ENCODE peak calls at places on chromosome 2, in nine cellular contexts. K is K562, P is colonic mucosa, Z is GM23248, I is fibroblast of lung, W is ascending aorta, D is IMR-90, B is OCI-LY7, A is PC-3. H is an unnamed sample. For H3K4me1, the result is how much of the 10 kb centered on the place peaks cover.

GRCh38 chr2:127079358-127079920 is 27.5 kb downstream of the BIN1 start:
- DNase-seq in K (no peak), P (no peak), Z (no peak), I (no peak), W (no peak), D (no peak), B (no peak), A (no peak), H (no peak)

GRCh38 chr2:95372216-95372829 is 30.2 kb upstream of the FAHD2A start:
- DNase-seq in K (no peak), P (no peak), Z (no peak), I (no peak), W (no peak), D (no peak), B (no peak), A (no peak), H (no peak)

GRCh38 chr2:241966671-241967070 is 97.1 kb downstream of the RTP5 start:
- DNase-seq in K (no peak), P (no peak), Z (no peak), I (peak), W (no peak), D (no peak), B (peak), A (no peak), H (no peak)

GRCh38 chr2:237471457-237472186 is 15.4 kb upstream of the MLPH start:
- DNase-seq in K (peak), P (no peak), Z (peak), I (peak), W (no peak), D (peak), B (peak), A (peak), H (no peak)

GRCh38 chr2:230602562-230603230 is 109.9 kb upstream of the CAB39 start:
- DNase-seq in K (peak), P (no peak), Z (no peak), I (no peak), W (no peak), D (no peak), B (peak), A (no peak), H (no peak)

GRCh38 chr2:188978291-188979081 is 4.3 kb downstream of the COL3A1 start:
- DNase-seq in K (no peak), P (no peak), Z (peak), I (peak), W (no peak), D (peak), B (no peak), A (peak), H (no peak)

GRCh38 chr2:96874099-96874831 is 4.4 kb upstream of the SEMA4C start:
- DNase-seq in K (peak), P (no peak), Z (no peak), I (no peak), W (no peak), D (no peak), B (no peak), A (no peak), H (no peak)

GRCh38 chr2:48854681-48855080 is 99.2 kb upstream of the LHCGR start:
- DNase-seq in K (no peak), P (no peak), Z (no peak), I (no peak), W (no peak), D (no peak), B (no peak), A (no peak), H (no peak)

GRCh38 chr2:164617466-164617865 is 3.8 kb downstream of the GRB14 start:
- DNase-seq in K (no peak), P (no peak), Z (peak), I (peak), W (no peak), D (no peak), B (no peak), A (peak), H (no peak)

GRCh38 chr2:27071277-27071989 is at the start of gene OST4:
- DNase-seq in K (peak), P (peak), Z (peak), I (peak), W (peak), D (peak), B (peak), A (peak), H (peak)

GRCh38 chr2:229715895-229716507 is 1.6 kb upstream of the DNER start:
- DNase-seq in K (peak), P (peak), Z (no peak), I (no peak), W (no peak), D (no peak), B (peak), A (peak), H (no peak)

GRCh38 chr2:215921884-215922283 is 91.5 kb downstream of the MREG start:
- DNase-seq in K (no peak), P (no peak), Z (peak), I (peak), W (no peak), D (peak), B (no peak), A (peak), H (no peak)

GRCh38 chr2:149994057-149994728 is 406.6 kb upstream of the MMADHC start:
- DNase-seq in K (no peak), P (peak), Z (peak), I (peak), W (no peak), D (peak), B (no peak), A (peak), H (no peak)

GRCh38 chr2:74206180-74206688 is 7.8 kb downstream of the MTHFD2 start:
- DNase-seq in K (peak), P (no peak), Z (peak), I (peak), W (no peak), D (peak), B (no peak), A (peak), H (no peak)

GRCh38 chr2:238104071-238104511 is 4.0 kb downstream of the ESPNL start:
- DNase-seq in K (no peak), P (no peak), Z (no peak), I (no peak), W (no peak), D (no peak), B (no peak), A (no peak), H (no peak)

GRCh38 chr2:197259470-197259999 is 51.0 kb downstream of the ANKRD44 start:
- DNase-seq in K (no peak), P (no peak), Z (no peak), I (no peak), W (no peak), D (no peak), B (no peak), A (no peak), H (no peak)
- H3K4me1 ChIP-seq in K (under half), P (under half), Z (under half), I (under half), W (under half), D (under half), B (half or more), A (under half), H (under half)

GRCh38 chr2:134127496-134127895 is 126.4 kb upstream of the MGAT5 start:
- DNase-seq in K (no peak), P (no peak), Z (no peak), I (no peak), W (no peak), D (no peak), B (no peak), A (no peak), H (no peak)

GRCh38 chr2:134131681-134132486 is 122.0 kb upstream of the MGAT5 start:
- DNase-seq in K (no peak), P (no peak), Z (no peak), I (no peak), W (no peak), D (no peak), B (no peak), A (no peak), H (no peak)

GRCh38 chr2:134129900-134130537 is 123.9 kb upstream of the MGAT5 start:
- DNase-seq in K (no peak), P (no peak), Z (no peak), I (no peak), W (no peak), D (no peak), B (no peak), A (no peak), H (no peak)

GRCh38 chr2:134132487-134132857 is 121.4 kb upstream of the MGAT5 start:
- DNase-seq in K (no peak), P (no peak), Z (no peak), I (no peak), W (no peak), D (no peak), B (no peak), A (no peak), H (no peak)

DNA sequence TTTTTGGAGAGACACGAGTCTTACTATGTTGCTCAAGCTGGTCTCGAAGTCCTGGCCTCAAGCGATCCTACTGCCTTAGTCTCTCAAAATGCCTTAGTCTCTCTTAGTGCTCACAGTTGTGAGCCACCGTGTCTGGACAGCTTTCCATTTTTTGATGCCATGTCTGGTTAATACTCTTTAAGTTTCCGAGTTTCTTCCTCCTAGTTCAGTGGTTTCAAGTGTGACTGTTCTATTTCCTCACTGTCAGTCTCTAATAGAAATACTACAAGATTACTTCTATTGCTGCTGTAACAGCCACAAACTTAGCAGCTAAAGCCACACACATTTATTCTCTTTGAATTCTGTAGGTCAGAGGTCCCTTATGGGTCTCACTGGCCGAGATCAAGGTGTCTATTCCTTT is 125.1 kb upstream of the MGAT5 start:
- DNase-seq in K (no peak), P (no peak), Z (no peak), I (no peak), W (no peak), D (no peak), B (no peak), A (no peak), H (no peak)
- H3K4me1 ChIP-seq in K (under half), P (under half), Z (under half), I (under half), W (under half), D (under half), B (under half), A (under half), H (under half)

GRCh38 chr2:45709137-45709536 is 57.7 kb downstream of the PRKCE start:
- DNase-seq in K (no peak), P (no peak), Z (no peak), I (no peak), W (no peak), D (no peak), B (no peak), A (no peak), H (no peak)

GRCh38 chr2:45707034-45707433 is 55.6 kb downstream of the PRKCE start:
- DNase-seq in K (no peak), P (no peak), Z (peak), I (no peak), W (no peak), D (no peak), B (no peak), A (no peak), H (no peak)

GRCh38 chr2:45707661-45708060 is 56.2 kb downstream of the PRKCE start:
- DNase-seq in K (no peak), P (no peak), Z (peak), I (no peak), W (no peak), D (no peak), B (no peak), A (no peak), H (no peak)

GRCh38 chr2:45710468-45710867 is 59.0 kb downstream of the PRKCE start:
- DNase-seq in K (no peak), P (no peak), Z (no peak), I (no peak), W (no peak), D (no peak), B (no peak), A (no peak), H (no peak)

DNA sequence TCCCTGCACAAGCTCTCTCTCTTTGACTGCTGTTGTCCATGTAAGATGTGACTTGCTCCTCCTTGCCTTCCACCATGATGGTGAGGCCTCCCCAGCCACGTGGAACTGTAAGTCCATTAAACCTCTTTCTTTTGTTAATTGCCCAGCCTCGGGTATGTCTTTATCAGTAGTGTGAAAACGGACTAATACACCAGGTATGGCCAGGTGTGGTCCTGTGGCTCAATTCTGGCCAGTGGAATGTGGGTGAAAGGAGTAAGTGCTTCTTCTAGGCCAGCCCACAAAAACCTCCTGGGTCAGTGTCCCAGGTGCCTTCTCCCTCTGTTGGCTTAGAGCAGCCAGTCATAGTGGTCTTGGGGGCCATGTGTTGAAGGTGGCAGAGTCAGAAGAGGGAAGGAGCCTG is 57.0 kb downstream of the PRKCE start:
- DNase-seq in K (no peak), P (no peak), Z (no peak), I (no peak), W (no peak), D (no peak), B (no peak), A (no peak), H (no peak)
- H3K4me1 ChIP-seq in K (under half), P (under half), Z (under half), I (under half), W (under half), D (under half), B (under half), A (under half), H (under half)

GRCh38 chr2:160408205-160408561 is 85.4 kb downstream of the RBMS1 start:
- DNase-seq in K (no peak), P (peak), Z (no peak), I (no peak), W (no peak), D (no peak), B (no peak), A (no peak), H (no peak)

GRCh38 chr2:160408575-160409291 is 84.9 kb downstream of the RBMS1 start:
- DNase-seq in K (no peak), P (no peak), Z (peak), I (no peak), W (no peak), D (no peak), B (no peak), A (no peak), H (no peak)

GRCh38 chr2:160407393-160408204 is 86.0 kb downstream of the RBMS1 start:
- DNase-seq in K (no peak), P (peak), Z (peak), I (peak), W (no peak), D (peak), B (peak), A (peak), H (no peak)

GRCh38 chr2:160405077-160405865 is 88.3 kb downstream of the RBMS1 start:
- DNase-seq in K (no peak), P (no peak), Z (peak), I (no peak), W (no peak), D (no peak), B (no peak), A (no peak), H (no peak)

GRCh38 chr2:160406591-160407392 is 86.8 kb downstream of the RBMS1 start:
- DNase-seq in K (no peak), P (peak), Z (peak), I (peak), W (no peak), D (peak), B (peak), A (peak), H (no peak)
- H3K4me1 ChIP-seq in K (under half), P (under half), Z (half or more), I (under half), W (under half), D (under half), B (half or more), A (half or more), H (under half)

GRCh38 chr2:235658371-235659174 is 164.7 kb downstream of the AGAP1 start:
- DNase-seq in K (no peak), P (no peak), Z (no peak), I (no peak), W (no peak), D (no peak), B (no peak), A (no peak), H (no peak)
- H3K4me1 ChIP-seq in K (under half), P (under half), Z (under half), I (under half), W (under half), D (under half), B (under half), A (under half), H (under half)

DNA sequence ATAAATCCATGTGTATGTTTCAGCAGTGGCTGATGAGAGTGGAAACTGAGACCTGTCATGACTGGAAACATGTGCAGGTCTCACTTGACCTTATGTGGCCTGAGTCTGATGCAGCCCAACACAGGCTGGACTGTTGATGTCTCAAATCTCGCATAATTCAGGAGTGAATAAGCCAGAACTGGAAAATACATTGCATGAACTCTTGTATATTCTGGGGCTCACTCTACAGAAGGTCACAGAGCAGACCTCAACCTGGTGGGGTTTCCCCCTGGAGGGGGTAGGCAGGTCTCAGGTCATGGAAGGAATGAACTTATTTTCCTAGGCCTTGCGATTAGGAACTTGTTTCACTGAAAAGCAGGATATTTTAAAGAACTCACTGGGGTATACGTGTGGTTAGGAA is 146.3 kb upstream of the THUMPD2 start:
- DNase-seq in K (no peak), P (no peak), Z (no peak), I (no peak), W (no peak), D (peak), B (no peak), A (no peak), H (no peak)
- H3K4me1 ChIP-seq in K (under half), P (under half), Z (under half), I (under half), W (under half), D (under half), B (under half), A (under half), H (under half)

GRCh38 chr2:184444623-184445223 is 153.6 kb upstream of the ZNF804A start:
- DNase-seq in K (no peak), P (no peak), Z (no peak), I (no peak), W (no peak), D (no peak), B (peak), A (no peak), H (no peak)
- H3K4me1 ChIP-seq in K (under half), P (under half), Z (under half), I (under half), W (under half), D (under half), B (under half), A (under half), H (under half)

GRCh38 chr2:12720181-12720580 is 3.4 kb downstream of the TRIB2 start:
- DNase-seq in K (no peak), P (no peak), Z (peak), I (peak), W (no peak), D (peak), B (no peak), A (no peak), H (no peak)
- H3K4me1 ChIP-seq in K (under half), P (under half), Z (under half), I (under half), W (under half), D (under half), B (under half), A (under half), H (under half)

GRCh38 chr2:28438532-28439063 is 45.9 kb downstream of the FOSL2 start:
- DNase-seq in K (no peak), P (no peak), Z (no peak), I (no peak), W (no peak), D (no peak), B (no peak), A (no peak), H (no peak)
- H3K4me1 ChIP-seq in K (under half), P (under half), Z (under half), I (under half), W (under half), D (under half), B (under half), A (under half), H (under half)

DNA sequence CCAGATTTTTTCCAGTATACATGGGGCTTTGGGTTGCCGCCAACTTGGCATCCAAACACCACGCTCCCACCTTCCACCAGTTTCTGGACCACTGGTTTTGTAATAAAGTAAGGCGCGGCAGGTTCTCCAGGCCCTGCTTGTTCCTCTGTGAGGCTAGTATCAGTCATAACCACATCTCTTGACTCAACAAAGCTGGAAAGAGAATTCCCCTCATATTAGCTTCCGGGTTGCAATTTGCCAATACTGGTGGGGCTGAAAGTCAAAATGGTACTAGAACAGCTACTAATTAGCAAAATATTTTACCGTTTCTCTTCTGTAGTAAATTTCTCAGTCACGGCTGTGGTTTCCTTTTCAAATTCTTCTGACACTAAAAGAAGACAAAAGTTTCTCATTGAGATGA is 25.0 kb downstream of the TTN start:
- DNase-seq in K (no peak), P (no peak), Z (no peak), I (no peak), W (no peak), D (no peak), B (no peak), A (peak), H (no peak)
- H3K4me1 ChIP-seq in K (under half), P (under half), Z (under half), I (under half), W (under half), D (under half), B (under half), A (under half), H (under half)